ENCODE peak calls at places on chromosomes 11 and 22, in five cellular contexts. F is SK-N-SH, L is K562, T is H1, B is HepG2. O is an unnamed sample.

GRCh38 chr11:117438371-117439000 is 110.8 kb downstream of the CEP164 start:
- DNase-seq in F (no peak), L (no peak), T (no peak), B (no peak), O (no peak)

GRCh38 chr22:45240810-45241631 is at the start of gene KIAA0930:
- DNase-seq in F (peak; percentile 100), L (peak; percentile 94), T (no peak), B (peak; percentile 53), O (peak; percentile 54)

GRCh38 chr22:32776800-32777199 is 24.7 kb upstream of the TIMP3 start:
- DNase-seq in F (no peak), L (no peak), T (no peak), B (no peak), O (no peak)

GRCh38 chr22:23404689-23405365 is 175.3 kb downstream of the IGLL1 start:
- DNase-seq in F (no peak), L (no peak), T (no peak), B (peak; percentile 35), O (no peak)

GRCh38 chr11:87840786-87841185 is 334.5 kb downstream of the RAB38 start:
- DNase-seq in F (no peak), L (no peak), T (no peak), B (no peak), O (no peak)

GRCh38 chr11:34649597-34649996 is 28.7 kb downstream of the EHF start:
- DNase-seq in F (no peak), L (no peak), T (no peak), B (no peak), O (no peak)

GRCh38 chr11:68036141-68036716 is 2.6 kb upstream of the TCIRG1 start:
- DNase-seq in F (no peak), L (no peak), T (no peak), B (no peak), O (no peak)

GRCh38 chr11:96337541-96338530 is 5.2 kb downstream of the MAML2 start:
- DNase-seq in F (no peak), L (peak; percentile 38), T (no peak), B (no peak), O (no peak)

GRCh38 chr22:48842976-48843375 is 984.7 kb downstream of the BRD1 start:
- DNase-seq in F (no peak), L (no peak), T (no peak), B (no peak), O (no peak)

GRCh38 chr11:60169264-60169915 is 13.5 kb downstream of the MS4A6A start:
- DNase-seq in F (no peak), L (peak; percentile 30), T (no peak), B (peak; percentile 33), O (peak; percentile 27)

GRCh38 chr11:35006389-35007128 is 90.1 kb downstream of the PDHX start:
- DNase-seq in F (no peak), L (no peak), T (no peak), B (no peak), O (no peak)

GRCh38 chr11:111978028-111978771 is 41.1 kb downstream of the DIXDC1 start:
- DNase-seq in F (peak; percentile 52), L (peak; percentile 61), T (peak; percentile 50), B (no peak), O (no peak)

GRCh38 chr11:3995949-3996554 is 98.5 kb upstream of the RRM1 start:
- DNase-seq in F (no peak), L (peak; percentile 58), T (no peak), B (no peak), O (no peak)

GRCh38 chr11:108647701-108648527 is 17.0 kb upstream of the DDX10 start:
- DNase-seq in F (peak; percentile 54), L (peak; percentile 56), T (peak; percentile 64), B (peak; percentile 50), O (peak; percentile 69)

GRCh38 chr11:128908391-128909246 is 17.5 kb downstream of the KCNJ5 start:
- DNase-seq in F (peak; percentile 74), L (no peak), T (no peak), B (no peak), O (peak; percentile 45)

GRCh38 chr11:44990665-44991064 is 40.0 kb upstream of the TP53I11 start:
- DNase-seq in F (no peak), L (no peak), T (no peak), B (no peak), O (no peak)

GRCh38 chr11:44992181-44992582 is 41.5 kb upstream of the TP53I11 start:
- DNase-seq in F (no peak), L (no peak), T (no peak), B (no peak), O (no peak)

GRCh38 chr11:44988981-44989635 is 38.4 kb upstream of the TP53I11 start:
- DNase-seq in F (no peak), L (no peak), T (no peak), B (no peak), O (no peak)

GRCh38 chr11:44988111-44988510 is 37.4 kb upstream of the TP53I11 start:
- DNase-seq in F (no peak), L (no peak), T (no peak), B (no peak), O (no peak)

GRCh38 chr11:44989831-44990566 is 39.3 kb upstream of the TP53I11 start:
- DNase-seq in F (peak; percentile 69), L (no peak), T (no peak), B (no peak), O (no peak)
- TF ChIP-seq SIN3A in F (no peak), L (no peak), T (no peak), B (no peak), O (no peak)

GRCh38 chr11:95086116-95086515 is 3.5 kb upstream of the ENDOD1 start:
- DNase-seq in F (no peak), L (no peak), T (no peak), B (no peak), O (no peak)

GRCh38 chr11:95089620-95090542 is at the start of gene ENDOD1:
- DNase-seq in F (peak; percentile 95), L (peak; percentile 89), T (no peak), B (peak; percentile 57), O (no peak)

GRCh38 chr11:95087171-95087570 is 2.5 kb upstream of the ENDOD1 start:
- DNase-seq in F (no peak), L (no peak), T (no peak), B (no peak), O (no peak)

GRCh38 chr11:95091663-95092062 is 2.0 kb downstream of the ENDOD1 start:
- DNase-seq in F (no peak), L (no peak), T (no peak), B (no peak), O (no peak)

GRCh38 chr11:95088946-95089619 is 563 bp upstream of the ENDOD1 start:
- DNase-seq in F (no peak), L (no peak), T (no peak), B (no peak), O (no peak)
- H2AFZ ChIP-seq in F (peak overlapping the region; percentile 87), L (peak overlapping the region; percentile 96), T (peak overlapping the region; percentile 79), B (peak overlapping the region; percentile 8), O (peak overlapping the region; percentile 47)

GRCh38 chr11:125286486-125286885 is 121.9 kb downstream of the PKNOX2 start:
- DNase-seq in F (no peak), L (no peak), T (no peak), B (no peak), O (no peak)
- TF ChIP-seq SIN3A in F (no peak), L (no peak), T (no peak), B (no peak), O (no peak)

GRCh38 chr22:38997518-38997917 is 15.4 kb downstream of the APOBEC3B start:
- DNase-seq in F (no peak), L (no peak), T (no peak), B (no peak), O (no peak)
- H2AFZ ChIP-seq in F (no peak overlapping the region), L (no peak overlapping the region), T (no peak overlapping the region), B (no peak overlapping the region), O (no peak overlapping the region)

GRCh38 chr11:110711448-110711775 is 825 bp downstream of the ARHGAP20 start:
- DNase-seq in F (no peak), L (no peak), T (no peak), B (no peak), O (no peak)

GRCh38 chr11:110713469-110713776 is 1.2 kb upstream of the ARHGAP20 start:
- DNase-seq in F (no peak), L (no peak), T (no peak), B (no peak), O (no peak)

GRCh38 chr11:110710520-110711381 is 1.5 kb downstream of the ARHGAP20 start:
- DNase-seq in F (peak; percentile 47), L (no peak), T (no peak), B (peak; percentile 9), O (no peak)

GRCh38 chr11:110712643-110713468 is 619 bp upstream of the ARHGAP20 start:
- DNase-seq in F (peak; percentile 69), L (no peak), T (no peak), B (no peak), O (no peak)

DNA sequence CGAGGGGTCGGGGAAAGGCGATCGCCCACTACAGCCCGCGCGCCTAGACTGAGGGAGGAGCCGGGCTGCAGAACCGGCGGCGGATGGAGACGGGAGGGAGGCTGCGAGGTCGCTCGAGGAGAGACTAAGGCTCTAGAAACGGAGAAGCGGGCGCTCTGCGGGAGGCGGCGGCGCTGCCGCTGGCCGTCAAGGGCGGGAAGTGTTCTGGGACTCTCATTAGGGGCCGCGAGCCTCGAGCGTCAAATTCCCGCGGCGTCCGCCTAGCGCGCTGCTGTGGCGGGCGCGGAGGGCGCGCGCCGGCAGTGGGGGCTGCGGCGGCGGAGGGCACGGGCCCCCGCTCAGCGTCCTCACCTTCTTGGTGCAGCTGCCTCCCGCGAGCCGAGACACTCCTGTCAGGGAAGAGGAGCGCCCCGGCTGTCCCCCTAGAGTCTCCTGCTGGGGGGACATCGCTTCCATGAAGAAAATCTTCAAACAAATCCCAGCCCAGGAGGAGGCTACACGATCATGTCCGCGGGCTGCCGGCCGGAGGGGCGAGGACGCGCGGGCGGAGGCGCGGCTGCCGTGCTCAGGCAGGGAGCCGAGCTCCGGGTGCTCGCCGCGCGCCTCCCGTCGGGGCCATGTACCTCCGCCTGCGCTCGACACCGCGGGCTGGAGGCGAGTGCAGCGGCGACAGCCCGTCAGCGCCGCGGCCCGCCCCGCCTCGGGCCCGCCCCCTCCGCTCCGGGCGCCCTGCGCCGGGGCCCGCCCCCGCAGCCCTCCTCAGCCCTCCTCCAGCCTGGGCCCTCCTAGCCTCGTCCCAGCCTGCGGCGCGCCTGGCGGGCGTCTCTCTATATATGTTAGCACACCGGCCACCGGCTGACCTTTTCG is at the start of gene ARHGAP20:
- DNase-seq in F (peak; percentile 87), L (peak; percentile 62), T (no peak), B (peak; percentile 6), O (no peak)
- TF ChIP-seq SIN3A in F (no peak), L (no peak), T (no peak), B (no peak), O (no peak)

O was measured in HCT116.